ENCODE peak calls at places on chromosome 20, in four cellular contexts. J is T-cell, H is hippocampal formation, U is fibroblast of gingiva. B is an unnamed sample.

GRCh38 chr20:51529758-51530157 is 12.8 kb downstream of the NFATC2 start:
- DNase-seq in J (peak; percentile 50), H (no peak), U (no peak), B (peak; percentile 32)

GRCh38 chr20:12928358-12928754 is 80.4 kb upstream of the SPTLC3 start:
- DNase-seq in J (no peak), H (no peak), U (no peak), B (no peak)

GRCh38 chr20:48783533-48784272 is 44.1 kb downstream of the PREX1 start:
- DNase-seq in J (peak; percentile 30), H (no peak), U (peak; percentile 53), B (no peak)

GRCh38 chr20:34365765-34366213 is 2.7 kb downstream of the ITCH start:
- DNase-seq in J (no peak), H (no peak), U (no peak), B (no peak)

GRCh38 chr20:32509639-32510066 is 75.5 kb downstream of the NOL4L start:
- DNase-seq in J (peak; percentile 72), H (no peak), U (peak; percentile 23), B (peak; percentile 67)

GRCh38 chr20:36632487-36633284 is 13.3 kb downstream of the SLA2 start:
- DNase-seq in J (no peak), H (no peak), U (no peak), B (no peak)

GRCh38 chr20:59939052-59939878 is 840 bp downstream of the PPP1R3D start:
- DNase-seq in J (no peak), H (no peak), U (no peak), B (no peak)

GRCh38 chr20:62475027-62475818 is 572 bp downstream of the GATA5 start:
- DNase-seq in J (no peak), H (no peak), U (no peak), B (no peak)

GRCh38 chr20:63567382-63568169 is 6.5 kb downstream of the HELZ2 start:
- DNase-seq in J (peak; percentile 42), H (no peak), U (no peak), B (peak; percentile 39)

GRCh38 chr20:11047559-11047958 is 373.8 kb upstream of the JAG1 start:
- DNase-seq in J (no peak), H (no peak), U (no peak), B (no peak)

GRCh38 chr20:48189177-48189576 is 403.9 kb upstream of the SULF2 start:
- DNase-seq in J (no peak), H (no peak), U (no peak), B (no peak)

GRCh38 chr20:32474967-32475819 is 109.9 kb downstream of the NOL4L start:
- DNase-seq in J (no peak), H (peak; percentile 65), U (peak; percentile 92), B (no peak)

GRCh38 chr20:58816957-58817651 is 33.6 kb downstream of the GNAS-AS1 start:
- DNase-seq in J (no peak), H (no peak), U (no peak), B (no peak)

GRCh38 chr20:20358801-20359200 is 9.1 kb upstream of the INSM1 start:
- DNase-seq in J (no peak), H (no peak), U (no peak), B (no peak)

GRCh38 chr20:33415948-33416347 is 14.6 kb upstream of the CDK5RAP1 start:
- DNase-seq in J (no peak), H (peak; percentile 22), U (peak; percentile 49), B (no peak)

GRCh38 chr20:19433371-19434316 is 221.2 kb downstream of the SLC24A3 start:
- DNase-seq in J (no peak), H (no peak), U (no peak), B (no peak)

GRCh38 chr20:50292324-50293243 is 102.0 kb downstream of the CEBPB start:
- DNase-seq in J (no peak), H (peak; percentile 53), U (peak; percentile 99), B (no peak)

GRCh38 chr20:50413088-50413500 is 97.1 kb upstream of the PTPN1 start:
- DNase-seq in J (no peak), H (no peak), U (peak; percentile 65), B (no peak)

GRCh38 chr20:62347445-62347844 is 19.7 kb downstream of the LAMA5 start:
- DNase-seq in J (no peak), H (no peak), U (no peak), B (no peak)

GRCh38 chr20:5119143-5119434 is 669 bp downstream of the PCNA start:
- DNase-seq in J (no peak), H (no peak), U (no peak), B (no peak)

GRCh38 chr20:25269833-25270170 is 21.9 kb downstream of the PYGB start:
- DNase-seq in J (no peak), H (no peak), U (no peak), B (no peak)

GRCh38 chr20:9759392-9759791 is 79.5 kb downstream of the PAK5 start:
- DNase-seq in J (no peak), H (no peak), U (no peak), B (no peak)

GRCh38 chr20:47304287-47304686 is 52.2 kb downstream of the ZMYND8 start:
- DNase-seq in J (no peak), H (no peak), U (peak; percentile 29), B (no peak)

GRCh38 chr20:49914310-49915117 is 815 bp downstream of the SPATA2 start:
- DNase-seq in J (no peak), H (no peak), U (no peak), B (no peak)

GRCh38 chr20:17619351-17620093 is 49.6 kb downstream of the DSTN start:
- DNase-seq in J (no peak), H (no peak), U (no peak), B (no peak)

GRCh38 chr20:33679758-33680485 is 5.7 kb upstream of the NECAB3 start:
- DNase-seq in J (peak; percentile 21), H (no peak), U (no peak), B (peak; percentile 45)

GRCh38 chr20:1177680-1178079 is 7.1 kb downstream of the TMEM74B start:
- DNase-seq in J (no peak), H (no peak), U (no peak), B (no peak)

GRCh38 chr20:58926802-58927489 is 54.1 kb upstream of the NELFCD start:
- DNase-seq in J (no peak), H (no peak), U (no peak), B (no peak)

GRCh38 chr20:63223121-63223825 is 7.3 kb upstream of the YTHDF1 start:
- DNase-seq in J (no peak), H (peak; percentile 15), U (no peak), B (peak; percentile 25)

GRCh38 chr20:24996449-24997195 is 4.1 kb upstream of the APMAP start:
- DNase-seq in J (no peak), H (no peak), U (no peak), B (no peak)

GRCh38 chr20:59124326-59125029 is 39.1 kb upstream of the ZNF831 start:
- DNase-seq in J (no peak), H (no peak), U (no peak), B (no peak)

GRCh38 chr20:64079273-64080012 is at the start of gene RGS19:
- DNase-seq in J (peak; percentile 59), H (peak; percentile 55), U (peak; percentile 74), B (peak; percentile 66)

GRCh38 chr20:50987493-50988210 is 29.0 kb downstream of the MOCS3 start:
- DNase-seq in J (peak; percentile 28), H (peak; percentile 57), U (peak; percentile 78), B (peak; percentile 23)

GRCh38 chr20:3068986-3069900 is 2.2 kb upstream of the OXT start:
- DNase-seq in J (peak; percentile 40), H (no peak), U (peak; percentile 21), B (no peak)

GRCh38 chr20:38542994-38543906 is 37.7 kb upstream of the ADIG start:
- DNase-seq in J (no peak), H (no peak), U (no peak), B (no peak)

GRCh38 chr20:1900321-1900791 is 5.1 kb downstream of the SIRPA start:
- DNase-seq in J (no peak), H (no peak), U (peak; percentile 58), B (no peak)

GRCh38 chr20:22795455-22795854 is 211.1 kb upstream of the FOXA2 start:
- DNase-seq in J (no peak), H (no peak), U (no peak), B (no peak)

GRCh38 chr20:15196580-15197255 is 859.3 kb upstream of the FLRT3 start:
- DNase-seq in J (no peak), H (no peak), U (no peak), B (no peak)

GRCh38 chr20:61719691-61720347 is 345.9 kb downstream of the TAF4 start:
- DNase-seq in J (peak; percentile 47), H (no peak), U (no peak), B (peak; percentile 22)

B was measured in activated effector memory CD4-positive, alpha-beta T cell treated with Interleukin-2 at 50 U/mL for 16 hours.